ENCODE peak calls at places on chromosome 1, in eight cellular contexts. One of them, this sample, is unnamed.

GRCh38 chr1:31976401-31976800 is 37.3 kb upstream of the KHDRBS1 start:
- DNase-seq in Calu3: no peak
- DNase-seq in cardiac fibroblast: no peak
- DNase-seq in prostate gland: no peak
- DNase-seq in esophagus muscularis mucosa: no peak
- DNase-seq in NB4: no peak
- DNase-seq in endothelial cell: no peak
- DNase-seq in astrocyte: peak
- DNase-seq in this sample: no peak

GRCh38 chr1:156963621-156964020 is 43.2 kb downstream of the LRRC71 start:
- DNase-seq in prostate gland: no peak
- DNase-seq in Calu3: no peak
- DNase-seq in cardiac fibroblast: peak
- DNase-seq in NB4: peak
- DNase-seq in astrocyte: no peak
- DNase-seq in endothelial cell: no peak
- DNase-seq in esophagus muscularis mucosa: no peak
- DNase-seq in this sample: no peak

GRCh38 chr1:204746838-204747442 is 61.4 kb upstream of the LRRN2 start:
- DNase-seq in cardiac fibroblast: peak
- DNase-seq in Calu3: peak
- DNase-seq in astrocyte: peak
- DNase-seq in NB4: peak
- DNase-seq in prostate gland: peak
- DNase-seq in endothelial cell: peak
- DNase-seq in esophagus muscularis mucosa: peak
- DNase-seq in this sample: peak

GRCh38 chr1:19651141-19651737 is 7.1 kb downstream of the NBL1 start:
- DNase-seq in astrocyte: no peak
- DNase-seq in prostate gland: peak
- DNase-seq in NB4: peak
- DNase-seq in esophagus muscularis mucosa: no peak
- DNase-seq in cardiac fibroblast: peak
- DNase-seq in Calu3: no peak
- DNase-seq in endothelial cell: peak
- DNase-seq in this sample: peak

GRCh38 chr1:84301759-84302380 is 362 bp downstream of the SAMD13 start:
- DNase-seq in esophagus muscularis mucosa: no peak
- DNase-seq in Calu3: no peak
- DNase-seq in cardiac fibroblast: no peak
- DNase-seq in prostate gland: no peak
- DNase-seq in astrocyte: no peak
- DNase-seq in endothelial cell: no peak
- DNase-seq in NB4: no peak
- DNase-seq in this sample: no peak

GRCh38 chr1:37143818-37144217 is 109.5 kb upstream of the GRIK3 start:
- DNase-seq in Calu3: no peak
- DNase-seq in NB4: no peak
- DNase-seq in endothelial cell: peak
- DNase-seq in prostate gland: no peak
- DNase-seq in cardiac fibroblast: no peak
- DNase-seq in esophagus muscularis mucosa: peak
- DNase-seq in astrocyte: no peak
- DNase-seq in this sample: no peak

GRCh38 chr1:236282159-236282716 is 480 bp upstream of the ERO1B start:
- DNase-seq in endothelial cell: no peak
- DNase-seq in NB4: no peak
- DNase-seq in prostate gland: no peak
- DNase-seq in esophagus muscularis mucosa: no peak
- DNase-seq in astrocyte: no peak
- DNase-seq in Calu3: no peak
- DNase-seq in cardiac fibroblast: no peak
- DNase-seq in this sample: no peak

GRCh38 chr1:197156692-197157091 is 10.2 kb upstream of the ASPM start:
- DNase-seq in cardiac fibroblast: no peak
- DNase-seq in esophagus muscularis mucosa: no peak
- DNase-seq in astrocyte: no peak
- DNase-seq in Calu3: no peak
- DNase-seq in prostate gland: no peak
- DNase-seq in NB4: no peak
- DNase-seq in endothelial cell: no peak
- DNase-seq in this sample: no peak

GRCh38 chr1:39575191-39576015 is 1.2 kb downstream of the PABPC4 start:
- DNase-seq in endothelial cell: peak
- DNase-seq in prostate gland: peak
- DNase-seq in esophagus muscularis mucosa: no peak
- DNase-seq in NB4: peak
- DNase-seq in cardiac fibroblast: peak
- DNase-seq in astrocyte: peak
- DNase-seq in Calu3: peak
- DNase-seq in this sample: peak

GRCh38 chr1:227192163-227192562 is 126.1 kb downstream of the CDC42BPA start:
- DNase-seq in endothelial cell: no peak
- DNase-seq in prostate gland: no peak
- DNase-seq in astrocyte: peak
- DNase-seq in NB4: peak
- DNase-seq in Calu3: no peak
- DNase-seq in esophagus muscularis mucosa: no peak
- DNase-seq in cardiac fibroblast: peak
- DNase-seq in this sample: no peak

GRCh38 chr1:27885114-27885528 is 12.8 kb downstream of the THEMIS2 start:
- DNase-seq in esophagus muscularis mucosa: no peak
- DNase-seq in astrocyte: no peak
- DNase-seq in cardiac fibroblast: no peak
- DNase-seq in NB4: peak
- DNase-seq in prostate gland: no peak
- DNase-seq in endothelial cell: no peak
- DNase-seq in Calu3: no peak
- DNase-seq in this sample: no peak

GRCh38 chr1:21541835-21542234 is 32.6 kb downstream of the ALPL start:
- DNase-seq in prostate gland: no peak
- DNase-seq in Calu3: no peak
- DNase-seq in cardiac fibroblast: peak
- DNase-seq in esophagus muscularis mucosa: no peak
- DNase-seq in astrocyte: peak
- DNase-seq in endothelial cell: no peak
- DNase-seq in NB4: no peak
- DNase-seq in this sample: no peak

GRCh38 chr1:107183011-107183410 is 42.2 kb downstream of the NTNG1 start:
- DNase-seq in esophagus muscularis mucosa: no peak
- DNase-seq in astrocyte: peak
- DNase-seq in endothelial cell: no peak
- DNase-seq in cardiac fibroblast: no peak
- DNase-seq in Calu3: no peak
- DNase-seq in NB4: no peak
- DNase-seq in prostate gland: no peak
- DNase-seq in this sample: no peak

GRCh38 chr1:221573727-221574126 is 168.2 kb downstream of the DUSP10 start:
- DNase-seq in endothelial cell: no peak
- DNase-seq in prostate gland: no peak
- DNase-seq in NB4: no peak
- DNase-seq in Calu3: peak
- DNase-seq in esophagus muscularis mucosa: no peak
- DNase-seq in cardiac fibroblast: peak
- DNase-seq in astrocyte: no peak
- DNase-seq in this sample: no peak

GRCh38 chr1:89545264-89546038 is 20.8 kb downstream of the LRRC8B start:
- DNase-seq in esophagus muscularis mucosa: no peak
- DNase-seq in Calu3: no peak
- DNase-seq in endothelial cell: no peak
- DNase-seq in astrocyte: peak
- DNase-seq in prostate gland: no peak
- DNase-seq in cardiac fibroblast: peak
- DNase-seq in NB4: peak
- DNase-seq in this sample: no peak

GRCh38 chr1:38044224-38045215 is 2.1 kb downstream of the POU3F1 start:
- DNase-seq in NB4: no peak
- DNase-seq in Calu3: no peak
- DNase-seq in prostate gland: no peak
- DNase-seq in astrocyte: no peak
- DNase-seq in cardiac fibroblast: no peak
- DNase-seq in esophagus muscularis mucosa: no peak
- DNase-seq in endothelial cell: no peak
- DNase-seq in this sample: no peak

GRCh38 chr1:230067441-230067870 is 418 bp downstream of the GALNT2 start:
- DNase-seq in esophagus muscularis mucosa: no peak
- DNase-seq in NB4: peak
- DNase-seq in endothelial cell: no peak
- DNase-seq in cardiac fibroblast: peak
- DNase-seq in prostate gland: peak
- DNase-seq in astrocyte: no peak
- DNase-seq in Calu3: peak
- DNase-seq in this sample: no peak

GRCh38 chr1:243433737-243434370 is 178.0 kb downstream of the SDCCAG8 start:
- DNase-seq in prostate gland: no peak
- DNase-seq in Calu3: no peak
- DNase-seq in endothelial cell: no peak
- DNase-seq in esophagus muscularis mucosa: no peak
- DNase-seq in cardiac fibroblast: peak
- DNase-seq in NB4: no peak
- DNase-seq in astrocyte: peak
- DNase-seq in this sample: no peak

GRCh38 chr1:94093996-94094395 is 27.0 kb downstream of the ABCA4 start:
- DNase-seq in cardiac fibroblast: peak
- DNase-seq in astrocyte: peak
- DNase-seq in Calu3: no peak
- DNase-seq in prostate gland: no peak
- DNase-seq in endothelial cell: no peak
- DNase-seq in esophagus muscularis mucosa: no peak
- DNase-seq in NB4: no peak
- DNase-seq in this sample: no peak

GRCh38 chr1:183124259-183124658 is 61.8 kb upstream of the LAMC2 start:
- DNase-seq in Calu3: no peak
- DNase-seq in prostate gland: no peak
- DNase-seq in cardiac fibroblast: no peak
- DNase-seq in astrocyte: no peak
- DNase-seq in NB4: no peak
- DNase-seq in esophagus muscularis mucosa: no peak
- DNase-seq in endothelial cell: no peak
- DNase-seq in this sample: no peak

GRCh38 chr1:107532318-107532717 is 391.5 kb downstream of the NTNG1 start:
- DNase-seq in cardiac fibroblast: no peak
- DNase-seq in esophagus muscularis mucosa: no peak
- DNase-seq in astrocyte: no peak
- DNase-seq in prostate gland: no peak
- DNase-seq in endothelial cell: no peak
- DNase-seq in Calu3: no peak
- DNase-seq in NB4: no peak
- DNase-seq in this sample: peak

DNA sequence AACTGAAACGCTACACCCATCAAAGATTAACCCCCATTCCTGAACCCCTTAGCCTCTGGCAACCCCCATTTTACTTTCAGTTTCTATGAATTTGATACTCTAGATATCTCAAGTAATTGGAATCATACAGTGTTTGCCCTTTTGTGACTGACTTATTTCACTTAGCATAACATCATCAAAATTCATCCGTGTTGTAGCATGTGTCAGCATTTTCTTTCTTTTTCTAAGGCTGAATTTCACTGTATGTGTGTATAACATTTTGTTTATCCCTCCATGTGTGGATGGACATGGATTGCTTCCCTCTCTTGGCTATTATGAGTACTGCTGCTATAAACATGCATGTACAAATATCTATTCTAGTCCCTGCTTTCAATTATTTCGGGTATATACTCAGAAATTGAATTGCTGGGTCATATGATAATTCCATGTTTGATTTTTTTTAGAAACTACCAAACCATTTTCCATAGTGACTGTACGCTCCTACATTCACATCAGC is 97.3 kb downstream of the MAP3K21 start:
- DNase-seq in esophagus muscularis mucosa: no peak
- DNase-seq in endothelial cell: no peak
- DNase-seq in NB4: no peak
- DNase-seq in Calu3: no peak
- DNase-seq in cardiac fibroblast: no peak
- DNase-seq in prostate gland: no peak
- DNase-seq in astrocyte: no peak
- DNase-seq in this sample: no peak
- TF ChIP-seq CTCF in esophagus muscularis mucosa: no peak
- TF ChIP-seq CTCF in endothelial cell: peak
- TF ChIP-seq CTCF in NB4: no peak
- TF ChIP-seq CTCF in Calu3: peak
- TF ChIP-seq CTCF in cardiac fibroblast: no peak
- TF ChIP-seq CTCF in prostate gland: no peak
- TF ChIP-seq CTCF in astrocyte: no peak
- TF ChIP-seq CTCF in this sample: no peak

GRCh38 chr1:85398391-85399064 is 66.4 kb downstream of the DDAH1 start:
- DNase-seq in endothelial cell: no peak
- DNase-seq in cardiac fibroblast: peak
- DNase-seq in esophagus muscularis mucosa: no peak
- DNase-seq in astrocyte: peak
- DNase-seq in prostate gland: no peak
- DNase-seq in NB4: no peak
- DNase-seq in Calu3: no peak
- DNase-seq in this sample: no peak
- TF ChIP-seq CTCF in endothelial cell: no peak
- TF ChIP-seq CTCF in cardiac fibroblast: peak
- TF ChIP-seq CTCF in esophagus muscularis mucosa: peak
- TF ChIP-seq CTCF in astrocyte: peak
- TF ChIP-seq CTCF in prostate gland: peak
- TF ChIP-seq CTCF in NB4: no peak
- TF ChIP-seq CTCF in Calu3: no peak
- TF ChIP-seq CTCF in this sample: peak

GRCh38 chr1:166811691-166812090 is 27.6 kb upstream of the POGK start:
- DNase-seq in prostate gland: no peak
- DNase-seq in NB4: no peak
- DNase-seq in Calu3: no peak
- DNase-seq in cardiac fibroblast: peak
- DNase-seq in astrocyte: peak
- DNase-seq in endothelial cell: no peak
- DNase-seq in esophagus muscularis mucosa: no peak
- DNase-seq in this sample: no peak
- TF ChIP-seq CTCF in prostate gland: no peak
- TF ChIP-seq CTCF in NB4: no peak
- TF ChIP-seq CTCF in Calu3: no peak
- TF ChIP-seq CTCF in cardiac fibroblast: no peak
- TF ChIP-seq CTCF in astrocyte: no peak
- TF ChIP-seq CTCF in endothelial cell: no peak
- TF ChIP-seq CTCF in esophagus muscularis mucosa: no peak
- TF ChIP-seq CTCF in this sample: no peak

DNA sequence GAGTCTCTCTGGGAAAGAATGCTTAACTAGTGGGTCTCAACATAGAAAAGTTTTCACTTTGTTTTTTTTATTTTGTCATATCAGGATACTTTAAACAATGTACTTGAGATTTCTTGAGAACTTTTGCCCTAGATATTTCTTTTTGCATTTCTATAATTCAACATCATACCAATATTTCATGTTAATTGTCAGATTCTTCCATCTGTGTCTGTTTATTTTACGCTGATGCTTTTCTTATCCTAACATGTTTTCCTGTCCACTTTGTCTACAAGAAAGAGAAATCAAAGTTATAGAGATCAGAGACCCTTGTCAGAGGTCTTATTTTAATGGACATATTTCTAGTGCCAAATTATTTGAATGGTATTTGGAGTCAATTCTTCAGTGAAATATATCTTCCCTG is 95.5 kb upstream of the B3GALT2 start:
- DNase-seq in astrocyte: no peak
- DNase-seq in Calu3: no peak
- DNase-seq in prostate gland: no peak
- DNase-seq in esophagus muscularis mucosa: no peak
- DNase-seq in cardiac fibroblast: no peak
- DNase-seq in endothelial cell: no peak
- DNase-seq in NB4: no peak
- DNase-seq in this sample: no peak
- TF ChIP-seq CTCF in astrocyte: no peak
- TF ChIP-seq CTCF in Calu3: no peak
- TF ChIP-seq CTCF in prostate gland: no peak
- TF ChIP-seq CTCF in esophagus muscularis mucosa: no peak
- TF ChIP-seq CTCF in cardiac fibroblast: no peak
- TF ChIP-seq CTCF in endothelial cell: no peak
- TF ChIP-seq CTCF in NB4: no peak
- TF ChIP-seq CTCF in this sample: no peak

GRCh38 chr1:62962794-62963776 is 179.2 kb downstream of the ATG4C start:
- DNase-seq in astrocyte: peak
- DNase-seq in NB4: peak
- DNase-seq in endothelial cell: peak
- DNase-seq in cardiac fibroblast: peak
- DNase-seq in Calu3: peak
- DNase-seq in prostate gland: peak
- DNase-seq in esophagus muscularis mucosa: no peak
- DNase-seq in this sample: peak
- TF ChIP-seq CTCF in astrocyte: peak
- TF ChIP-seq CTCF in NB4: peak
- TF ChIP-seq CTCF in endothelial cell: peak
- TF ChIP-seq CTCF in cardiac fibroblast: peak
- TF ChIP-seq CTCF in Calu3: peak
- TF ChIP-seq CTCF in prostate gland: peak
- TF ChIP-seq CTCF in esophagus muscularis mucosa: peak
- TF ChIP-seq CTCF in this sample: peak

This sample was measured in glutamatergic neuron.